ENCODE peak calls at places on chromosomes 5 and 9, in seven cellular contexts. One of them, this sample, is unnamed.

GRCh38 chr9:23829580-23830458 is 3.8 kb upstream of the ELAVL2 start:
- DNase-seq in fibroblast of lung: peak; percentile 1
- DNase-seq in kidney: no peak
- DNase-seq in A549: no peak
- DNase-seq in lung: no peak
- DNase-seq in fibroblast of villous mesenchyme: peak; percentile 9
- DNase-seq in lower leg skin: no peak
- DNase-seq in this sample: peak; percentile 20

GRCh38 chr9:83062011-83062652 is 810 bp downstream of the RASEF start:
- DNase-seq in lower leg skin: no peak
- DNase-seq in A549: peak; percentile 62
- DNase-seq in fibroblast of lung: peak; percentile 20
- DNase-seq in lung: peak; percentile 64
- DNase-seq in fibroblast of villous mesenchyme: peak; percentile 19
- DNase-seq in kidney: peak; percentile 77
- DNase-seq in this sample: peak; percentile 35

GRCh38 chr5:138873096-138873885 is 1.8 kb downstream of the LRRTM2 start:
- DNase-seq in lung: no peak
- DNase-seq in A549: no peak
- DNase-seq in fibroblast of villous mesenchyme: no peak
- DNase-seq in fibroblast of lung: no peak
- DNase-seq in lower leg skin: no peak
- DNase-seq in kidney: no peak
- DNase-seq in this sample: no peak

GRCh38 chr5:143341807-143342570 is 61.5 kb downstream of the NR3C1 start:
- DNase-seq in lung: no peak
- DNase-seq in A549: peak; percentile 21
- DNase-seq in lower leg skin: no peak
- DNase-seq in kidney: no peak
- DNase-seq in fibroblast of lung: peak; percentile 86
- DNase-seq in fibroblast of villous mesenchyme: peak; percentile 43
- DNase-seq in this sample: peak; percentile 88

GRCh38 chr9:124849801-124850200 is 3.5 kb upstream of the WDR38 start:
- DNase-seq in fibroblast of lung: peak; percentile 79
- DNase-seq in kidney: peak; percentile 19
- DNase-seq in fibroblast of villous mesenchyme: peak; percentile 85
- DNase-seq in lung: no peak
- DNase-seq in A549: no peak
- DNase-seq in lower leg skin: no peak
- DNase-seq in this sample: peak; percentile 55

GRCh38 chr5:174503461-174504265 is 220.7 kb upstream of the MSX2 start:
- DNase-seq in lung: no peak
- DNase-seq in kidney: no peak
- DNase-seq in lower leg skin: no peak
- DNase-seq in A549: peak; percentile 20
- DNase-seq in fibroblast of villous mesenchyme: peak; percentile 89
- DNase-seq in fibroblast of lung: peak; percentile 81
- DNase-seq in this sample: peak; percentile 60

GRCh38 chr5:178496661-178497060 is 93.5 kb downstream of the COL23A1 start:
- DNase-seq in lung: no peak
- DNase-seq in lower leg skin: no peak
- DNase-seq in fibroblast of lung: no peak
- DNase-seq in kidney: no peak
- DNase-seq in A549: no peak
- DNase-seq in fibroblast of villous mesenchyme: no peak
- DNase-seq in this sample: peak; percentile 0

GRCh38 chr9:27539479-27540441 is 10.1 kb upstream of the MOB3B start:
- DNase-seq in fibroblast of villous mesenchyme: peak; percentile 93
- DNase-seq in kidney: peak; percentile 49
- DNase-seq in fibroblast of lung: peak; percentile 91
- DNase-seq in A549: no peak
- DNase-seq in lower leg skin: peak; percentile 49
- DNase-seq in lung: no peak
- DNase-seq in this sample: peak; percentile 88

GRCh38 chr5:164335837-164336236 is 830.4 kb downstream of the MAT2B start:
- DNase-seq in lower leg skin: no peak
- DNase-seq in A549: no peak
- DNase-seq in kidney: no peak
- DNase-seq in fibroblast of villous mesenchyme: no peak
- DNase-seq in fibroblast of lung: peak; percentile 53
- DNase-seq in lung: no peak
- DNase-seq in this sample: peak; percentile 77

GRCh38 chr9:89179535-89179919 is 909 bp upstream of the SHC3 start:
- DNase-seq in fibroblast of lung: peak; percentile 76
- DNase-seq in A549: no peak
- DNase-seq in fibroblast of villous mesenchyme: peak; percentile 47
- DNase-seq in lung: no peak
- DNase-seq in kidney: no peak
- DNase-seq in lower leg skin: no peak
- DNase-seq in this sample: peak; percentile 49

GRCh38 chr5:83401122-83401620 is 70.4 kb upstream of the VCAN start:
- DNase-seq in lung: no peak
- DNase-seq in fibroblast of lung: no peak
- DNase-seq in lower leg skin: no peak
- DNase-seq in A549: no peak
- DNase-seq in kidney: no peak
- DNase-seq in fibroblast of villous mesenchyme: peak; percentile 22
- DNase-seq in this sample: peak; percentile 3

GRCh38 chr5:169116961-169117461 is 183.9 kb downstream of the SLIT3 start:
- DNase-seq in lower leg skin: peak; percentile 67
- DNase-seq in fibroblast of villous mesenchyme: no peak
- DNase-seq in lung: no peak
- DNase-seq in A549: no peak
- DNase-seq in fibroblast of lung: no peak
- DNase-seq in kidney: no peak
- DNase-seq in this sample: peak; percentile 8
- TF ChIP-seq CTCF in lower leg skin: no peak
- TF ChIP-seq CTCF in fibroblast of villous mesenchyme: no peak
- TF ChIP-seq CTCF in lung: no peak
- TF ChIP-seq CTCF in A549: no peak
- TF ChIP-seq CTCF in fibroblast of lung: no peak
- TF ChIP-seq CTCF in kidney: peak; percentile 3
- TF ChIP-seq CTCF in this sample: peak; percentile 14

DNA sequence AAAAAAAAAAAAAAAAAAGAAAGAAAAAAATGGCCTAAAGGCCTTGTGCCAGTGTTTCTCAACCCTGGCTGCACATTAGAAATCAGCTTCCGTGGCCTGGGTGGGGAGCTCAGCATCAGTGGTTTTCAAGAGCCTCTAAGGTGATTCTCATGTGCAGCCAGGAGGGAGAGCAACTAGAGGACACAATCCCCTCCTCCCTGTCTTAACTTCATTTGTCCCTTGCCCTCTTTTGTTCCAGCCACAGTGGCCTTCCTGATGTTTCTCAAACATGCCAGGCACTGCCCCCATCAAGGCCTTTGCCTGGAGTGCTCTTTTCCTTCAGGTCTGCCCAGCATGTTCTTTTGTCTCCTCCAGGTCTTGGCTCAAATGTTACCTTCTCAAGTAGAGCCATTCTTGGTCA is 42.4 kb downstream of the HOMER1 start:
- DNase-seq in lung: no peak
- DNase-seq in kidney: no peak
- DNase-seq in fibroblast of villous mesenchyme: no peak
- DNase-seq in A549: no peak
- DNase-seq in lower leg skin: no peak
- DNase-seq in fibroblast of lung: no peak
- DNase-seq in this sample: no peak
- H3K4me3 ChIP-seq in lung: no peak overlapping the region
- H3K4me3 ChIP-seq in kidney: no peak overlapping the region
- H3K4me3 ChIP-seq in fibroblast of villous mesenchyme: no peak overlapping the region
- H3K4me3 ChIP-seq in A549: no peak overlapping the region
- H3K4me3 ChIP-seq in lower leg skin: no peak overlapping the region
- H3K4me3 ChIP-seq in fibroblast of lung: no peak overlapping the region
- H3K4me3 ChIP-seq in this sample: no peak overlapping the region

GRCh38 chr5:130109152-130109551 is 204.9 kb downstream of the CHSY3 start:
- DNase-seq in A549: peak; percentile 7
- DNase-seq in lower leg skin: no peak
- DNase-seq in lung: no peak
- DNase-seq in kidney: no peak
- DNase-seq in fibroblast of villous mesenchyme: peak; percentile 29
- DNase-seq in fibroblast of lung: peak; percentile 55
- DNase-seq in this sample: peak; percentile 58
- TF ChIP-seq CTCF in A549: peak; percentile 76
- TF ChIP-seq CTCF in lower leg skin: no peak
- TF ChIP-seq CTCF in lung: peak; percentile 23
- TF ChIP-seq CTCF in kidney: no peak
- TF ChIP-seq CTCF in fibroblast of villous mesenchyme: peak; percentile 65
- TF ChIP-seq CTCF in fibroblast of lung: peak; percentile 48
- TF ChIP-seq CTCF in this sample: peak; percentile 73

GRCh38 chr5:1325870-1326546 is 18.9 kb downstream of the CLPTM1L start:
- DNase-seq in lung: no peak
- DNase-seq in lower leg skin: no peak
- DNase-seq in fibroblast of lung: no peak
- DNase-seq in kidney: peak; percentile 77
- DNase-seq in A549: no peak
- DNase-seq in fibroblast of villous mesenchyme: peak; percentile 42
- DNase-seq in this sample: no peak

GRCh38 chr5:1323803-1324173 is 21.1 kb downstream of the CLPTM1L start:
- DNase-seq in A549: no peak
- DNase-seq in fibroblast of villous mesenchyme: no peak
- DNase-seq in lung: no peak
- DNase-seq in kidney: peak; percentile 38
- DNase-seq in lower leg skin: no peak
- DNase-seq in fibroblast of lung: no peak
- DNase-seq in this sample: no peak

GRCh38 chr5:1324301-1324700 is 20.6 kb downstream of the CLPTM1L start:
- DNase-seq in lung: no peak
- DNase-seq in fibroblast of villous mesenchyme: no peak
- DNase-seq in lower leg skin: no peak
- DNase-seq in fibroblast of lung: no peak
- DNase-seq in kidney: peak; percentile 26
- DNase-seq in A549: no peak
- DNase-seq in this sample: no peak

GRCh38 chr5:1325191-1325741 is 19.6 kb downstream of the CLPTM1L start:
- DNase-seq in fibroblast of lung: no peak
- DNase-seq in A549: no peak
- DNase-seq in lung: no peak
- DNase-seq in lower leg skin: no peak
- DNase-seq in fibroblast of villous mesenchyme: no peak
- DNase-seq in kidney: peak; percentile 53
- DNase-seq in this sample: no peak

DNA sequence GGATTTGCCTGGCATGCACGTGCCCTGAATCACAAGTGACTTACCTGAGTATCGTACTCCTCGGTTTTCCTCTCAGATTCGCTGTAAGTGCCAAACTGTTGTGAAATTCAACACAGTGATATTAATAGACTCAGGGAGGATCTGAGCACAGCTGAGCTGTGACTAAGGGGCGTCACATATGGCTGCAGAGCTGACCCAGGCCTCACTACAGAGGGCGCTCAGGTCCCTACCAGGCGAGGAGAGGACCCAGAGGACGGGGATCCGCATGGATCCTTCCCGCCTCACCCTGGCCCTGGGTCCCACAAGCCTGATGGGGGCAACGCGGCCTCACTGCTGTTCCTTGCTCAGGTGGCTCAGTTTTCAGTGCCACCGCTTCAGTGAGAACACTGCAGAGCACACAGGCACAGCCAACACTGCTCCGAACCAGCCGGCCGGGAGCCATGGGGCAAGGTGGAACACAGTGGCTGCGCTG is 20.1 kb downstream of the CLPTM1L start:
- DNase-seq in lung: no peak
- DNase-seq in fibroblast of lung: no peak
- DNase-seq in lower leg skin: no peak
- DNase-seq in kidney: peak; percentile 58
- DNase-seq in fibroblast of villous mesenchyme: no peak
- DNase-seq in A549: no peak
- DNase-seq in this sample: no peak
- H3K4me3 ChIP-seq in lung: no peak overlapping the region
- H3K4me3 ChIP-seq in fibroblast of lung: no peak overlapping the region
- H3K4me3 ChIP-seq in lower leg skin: no peak overlapping the region
- H3K4me3 ChIP-seq in kidney: no peak overlapping the region
- H3K4me3 ChIP-seq in fibroblast of villous mesenchyme: no peak overlapping the region
- H3K4me3 ChIP-seq in A549: no peak overlapping the region
- H3K4me3 ChIP-seq in this sample: no peak overlapping the region

GRCh38 chr9:18190671-18191374 is 283.1 kb upstream of the ADAMTSL1 start:
- DNase-seq in lung: no peak
- DNase-seq in kidney: no peak
- DNase-seq in fibroblast of villous mesenchyme: no peak
- DNase-seq in A549: no peak
- DNase-seq in lower leg skin: no peak
- DNase-seq in fibroblast of lung: no peak
- DNase-seq in this sample: no peak
- TF ChIP-seq CTCF in lung: no peak
- TF ChIP-seq CTCF in kidney: no peak
- TF ChIP-seq CTCF in fibroblast of villous mesenchyme: no peak
- TF ChIP-seq CTCF in A549: no peak
- TF ChIP-seq CTCF in lower leg skin: no peak
- TF ChIP-seq CTCF in fibroblast of lung: peak; percentile 3
- TF ChIP-seq CTCF in this sample: no peak

This sample was measured in fibroblast of mammary gland.